ENCODE peak calls at places on chromosomes 1 and 21, in nine cellular contexts. One of them, this sample, is unnamed.

GRCh38 chr1:241985787-241986186 is 13.1 kb downstream of the MAP1LC3C start:
- DNase-seq in tibial artery: no peak
- DNase-seq in left ventricle myocardium inferior: no peak
- DNase-seq in IMR-90: peak; percentile 34
- DNase-seq in CD8-positive, alpha-beta T cell: no peak
- DNase-seq in upper lobe of left lung: no peak
- DNase-seq in CD4-positive, alpha-beta T cell: no peak
- DNase-seq in ovary: no peak
- DNase-seq in mammary epithelial cell: peak; percentile 40
- DNase-seq in this sample: peak; percentile 55

GRCh38 chr1:52551476-52552235 is 1.2 kb downstream of the TUT4 start:
- DNase-seq in tibial artery: no peak
- DNase-seq in ovary: no peak
- DNase-seq in CD8-positive, alpha-beta T cell: peak; percentile 29
- DNase-seq in IMR-90: peak; percentile 76
- DNase-seq in upper lobe of left lung: peak; percentile 22
- DNase-seq in left ventricle myocardium inferior: no peak
- DNase-seq in CD4-positive, alpha-beta T cell: peak; percentile 51
- DNase-seq in mammary epithelial cell: peak; percentile 59
- DNase-seq in this sample: no peak

GRCh38 chr1:6167391-6168303 is 12.5 kb downstream of the CHD5 start:
- DNase-seq in CD4-positive, alpha-beta T cell: no peak
- DNase-seq in IMR-90: no peak
- DNase-seq in ovary: no peak
- DNase-seq in mammary epithelial cell: no peak
- DNase-seq in tibial artery: no peak
- DNase-seq in upper lobe of left lung: no peak
- DNase-seq in CD8-positive, alpha-beta T cell: no peak
- DNase-seq in left ventricle myocardium inferior: no peak
- DNase-seq in this sample: no peak

GRCh38 chr1:203136409-203137042 is 9.0 kb downstream of the ADORA1 start:
- DNase-seq in mammary epithelial cell: no peak
- DNase-seq in CD8-positive, alpha-beta T cell: no peak
- DNase-seq in upper lobe of left lung: no peak
- DNase-seq in ovary: no peak
- DNase-seq in IMR-90: no peak
- DNase-seq in left ventricle myocardium inferior: no peak
- DNase-seq in tibial artery: no peak
- DNase-seq in CD4-positive, alpha-beta T cell: no peak
- DNase-seq in this sample: no peak

GRCh38 chr1:72724951-72725863 is 442.9 kb upstream of the NEGR1 start:
- DNase-seq in mammary epithelial cell: no peak
- DNase-seq in CD8-positive, alpha-beta T cell: no peak
- DNase-seq in tibial artery: no peak
- DNase-seq in left ventricle myocardium inferior: no peak
- DNase-seq in upper lobe of left lung: peak; percentile 22
- DNase-seq in ovary: no peak
- DNase-seq in CD4-positive, alpha-beta T cell: no peak
- DNase-seq in IMR-90: no peak
- DNase-seq in this sample: no peak

GRCh38 chr1:209607102-209607794 is 23.7 kb downstream of the CAMK1G start:
- DNase-seq in mammary epithelial cell: peak; percentile 95
- DNase-seq in left ventricle myocardium inferior: no peak
- DNase-seq in ovary: no peak
- DNase-seq in IMR-90: peak; percentile 65
- DNase-seq in upper lobe of left lung: no peak
- DNase-seq in CD8-positive, alpha-beta T cell: no peak
- DNase-seq in CD4-positive, alpha-beta T cell: no peak
- DNase-seq in tibial artery: no peak
- DNase-seq in this sample: no peak

GRCh38 chr1:16126160-16126559 is 29.7 kb downstream of the EPHA2 start:
- DNase-seq in tibial artery: no peak
- DNase-seq in IMR-90: no peak
- DNase-seq in mammary epithelial cell: no peak
- DNase-seq in left ventricle myocardium inferior: no peak
- DNase-seq in ovary: peak; percentile 6
- DNase-seq in upper lobe of left lung: no peak
- DNase-seq in CD4-positive, alpha-beta T cell: no peak
- DNase-seq in CD8-positive, alpha-beta T cell: no peak
- DNase-seq in this sample: no peak

GRCh38 chr21:45104560-45104959 is 30.2 kb downstream of the ADARB1 start:
- DNase-seq in upper lobe of left lung: no peak
- DNase-seq in left ventricle myocardium inferior: peak; percentile 57
- DNase-seq in CD8-positive, alpha-beta T cell: no peak
- DNase-seq in mammary epithelial cell: peak; percentile 53
- DNase-seq in ovary: no peak
- DNase-seq in tibial artery: no peak
- DNase-seq in IMR-90: no peak
- DNase-seq in CD4-positive, alpha-beta T cell: no peak
- DNase-seq in this sample: peak; percentile 56

GRCh38 chr1:119653839-119654170 is 5.7 kb upstream of the ZNF697 start:
- DNase-seq in upper lobe of left lung: no peak
- DNase-seq in left ventricle myocardium inferior: no peak
- DNase-seq in CD8-positive, alpha-beta T cell: no peak
- DNase-seq in mammary epithelial cell: no peak
- DNase-seq in IMR-90: peak; percentile 18
- DNase-seq in CD4-positive, alpha-beta T cell: no peak
- DNase-seq in ovary: no peak
- DNase-seq in tibial artery: no peak
- DNase-seq in this sample: no peak

GRCh38 chr1:17370618-17371017 is 1.4 kb upstream of the PADI6 start:
- DNase-seq in left ventricle myocardium inferior: no peak
- DNase-seq in IMR-90: no peak
- DNase-seq in tibial artery: no peak
- DNase-seq in mammary epithelial cell: peak; percentile 32
- DNase-seq in CD4-positive, alpha-beta T cell: no peak
- DNase-seq in upper lobe of left lung: no peak
- DNase-seq in CD8-positive, alpha-beta T cell: no peak
- DNase-seq in ovary: no peak
- DNase-seq in this sample: no peak
- TF ChIP-seq CTCF in left ventricle myocardium inferior: no peak
- TF ChIP-seq CTCF in IMR-90: no peak
- TF ChIP-seq CTCF in tibial artery: no peak
- TF ChIP-seq CTCF in mammary epithelial cell: peak; percentile 72
- TF ChIP-seq CTCF in CD4-positive, alpha-beta T cell: no peak
- TF ChIP-seq CTCF in upper lobe of left lung: no peak
- TF ChIP-seq CTCF in CD8-positive, alpha-beta T cell: no peak
- TF ChIP-seq CTCF in ovary: no peak
- TF ChIP-seq CTCF in this sample: no peak

GRCh38 chr1:217585577-217585976 is 45.3 kb downstream of the GPATCH2 start:
- DNase-seq in IMR-90: no peak
- DNase-seq in upper lobe of left lung: no peak
- DNase-seq in mammary epithelial cell: no peak
- DNase-seq in CD8-positive, alpha-beta T cell: no peak
- DNase-seq in left ventricle myocardium inferior: no peak
- DNase-seq in tibial artery: no peak
- DNase-seq in ovary: no peak
- DNase-seq in CD4-positive, alpha-beta T cell: no peak
- DNase-seq in this sample: no peak
- H3K27ac ChIP-seq in IMR-90: no peak overlapping the region
- H3K27ac ChIP-seq in upper lobe of left lung: no peak overlapping the region
- H3K27ac ChIP-seq in mammary epithelial cell: no peak overlapping the region
- H3K27ac ChIP-seq in CD8-positive, alpha-beta T cell: no peak overlapping the region
- H3K27ac ChIP-seq in left ventricle myocardium inferior: no peak overlapping the region
- H3K27ac ChIP-seq in tibial artery: no peak overlapping the region
- H3K27ac ChIP-seq in ovary: no peak overlapping the region
- H3K27ac ChIP-seq in CD4-positive, alpha-beta T cell: no peak overlapping the region
- H3K27ac ChIP-seq in this sample: no peak overlapping the region

GRCh38 chr1:236746785-236747184 is 48.3 kb upstream of the MTR start:
- DNase-seq in mammary epithelial cell: no peak
- DNase-seq in CD8-positive, alpha-beta T cell: no peak
- DNase-seq in left ventricle myocardium inferior: no peak
- DNase-seq in ovary: no peak
- DNase-seq in tibial artery: no peak
- DNase-seq in CD4-positive, alpha-beta T cell: no peak
- DNase-seq in IMR-90: no peak
- DNase-seq in upper lobe of left lung: no peak
- DNase-seq in this sample: no peak

GRCh38 chr1:236750928-236751327 is 44.2 kb upstream of the MTR start:
- DNase-seq in tibial artery: no peak
- DNase-seq in CD4-positive, alpha-beta T cell: no peak
- DNase-seq in IMR-90: no peak
- DNase-seq in ovary: no peak
- DNase-seq in left ventricle myocardium inferior: no peak
- DNase-seq in upper lobe of left lung: no peak
- DNase-seq in CD8-positive, alpha-beta T cell: no peak
- DNase-seq in mammary epithelial cell: no peak
- DNase-seq in this sample: no peak

GRCh38 chr1:236747311-236747956 is 47.7 kb upstream of the MTR start:
- DNase-seq in mammary epithelial cell: no peak
- DNase-seq in IMR-90: no peak
- DNase-seq in tibial artery: no peak
- DNase-seq in ovary: no peak
- DNase-seq in CD4-positive, alpha-beta T cell: no peak
- DNase-seq in upper lobe of left lung: no peak
- DNase-seq in left ventricle myocardium inferior: no peak
- DNase-seq in CD8-positive, alpha-beta T cell: no peak
- DNase-seq in this sample: no peak

GRCh38 chr1:236751385-236751784 is 43.7 kb upstream of the MTR start:
- DNase-seq in ovary: no peak
- DNase-seq in CD4-positive, alpha-beta T cell: no peak
- DNase-seq in upper lobe of left lung: no peak
- DNase-seq in CD8-positive, alpha-beta T cell: no peak
- DNase-seq in tibial artery: no peak
- DNase-seq in IMR-90: no peak
- DNase-seq in mammary epithelial cell: no peak
- DNase-seq in left ventricle myocardium inferior: no peak
- DNase-seq in this sample: no peak

GRCh38 chr1:236748471-236748870 is 46.6 kb upstream of the MTR start:
- DNase-seq in mammary epithelial cell: no peak
- DNase-seq in CD4-positive, alpha-beta T cell: no peak
- DNase-seq in ovary: no peak
- DNase-seq in IMR-90: no peak
- DNase-seq in tibial artery: no peak
- DNase-seq in CD8-positive, alpha-beta T cell: no peak
- DNase-seq in upper lobe of left lung: no peak
- DNase-seq in left ventricle myocardium inferior: no peak
- DNase-seq in this sample: no peak
- TF ChIP-seq CTCF in mammary epithelial cell: no peak
- TF ChIP-seq CTCF in CD4-positive, alpha-beta T cell: no peak
- TF ChIP-seq CTCF in ovary: no peak
- TF ChIP-seq CTCF in IMR-90: no peak
- TF ChIP-seq CTCF in tibial artery: no peak
- TF ChIP-seq CTCF in CD8-positive, alpha-beta T cell: no peak
- TF ChIP-seq CTCF in upper lobe of left lung: no peak
- TF ChIP-seq CTCF in left ventricle myocardium inferior: no peak
- TF ChIP-seq CTCF in this sample: no peak

DNA sequence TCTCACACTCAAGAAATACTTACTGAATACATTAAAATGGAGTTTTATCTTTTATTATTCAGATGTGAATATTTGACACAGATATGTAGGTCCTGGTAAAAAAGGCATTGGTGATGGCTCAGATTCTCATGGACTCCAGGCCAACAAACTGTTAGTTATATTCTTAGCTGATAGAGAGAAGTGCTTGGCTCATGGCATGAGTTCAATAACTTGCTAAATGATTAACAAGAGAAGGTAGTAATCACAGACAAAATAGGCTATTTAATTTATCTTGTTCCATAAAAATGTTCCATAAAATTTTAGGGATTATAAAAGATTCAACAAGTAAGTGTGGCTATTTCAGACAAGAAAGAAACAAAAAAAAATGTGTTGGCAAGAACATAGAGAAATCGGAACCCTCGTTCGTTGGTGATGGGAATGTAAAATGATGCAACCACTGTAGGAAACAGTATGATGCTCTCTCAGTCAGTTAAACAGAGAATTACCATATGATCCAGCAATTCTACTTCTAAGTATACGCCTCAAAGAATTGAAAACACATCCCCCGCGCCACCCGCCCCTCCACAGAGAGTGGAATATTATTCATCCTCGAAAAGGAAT is 737.8 kb upstream of the ADAMTS5 start:
- DNase-seq in CD4-positive, alpha-beta T cell: no peak
- DNase-seq in left ventricle myocardium inferior: no peak
- DNase-seq in upper lobe of left lung: no peak
- DNase-seq in mammary epithelial cell: no peak
- DNase-seq in IMR-90: no peak
- DNase-seq in ovary: no peak
- DNase-seq in tibial artery: no peak
- DNase-seq in CD8-positive, alpha-beta T cell: no peak
- DNase-seq in this sample: no peak
- H3K27ac ChIP-seq in CD4-positive, alpha-beta T cell: no peak overlapping the region
- H3K27ac ChIP-seq in left ventricle myocardium inferior: no peak overlapping the region
- H3K27ac ChIP-seq in upper lobe of left lung: no peak overlapping the region
- H3K27ac ChIP-seq in mammary epithelial cell: no peak overlapping the region
- H3K27ac ChIP-seq in IMR-90: no peak overlapping the region
- H3K27ac ChIP-seq in ovary: no peak overlapping the region
- H3K27ac ChIP-seq in tibial artery: no peak overlapping the region
- H3K27ac ChIP-seq in CD8-positive, alpha-beta T cell: no peak overlapping the region
- H3K27ac ChIP-seq in this sample: no peak overlapping the region

GRCh38 chr21:43908167-43908566 is 43.1 kb downstream of the AGPAT3 start:
- DNase-seq in ovary: no peak
- DNase-seq in tibial artery: no peak
- DNase-seq in mammary epithelial cell: no peak
- DNase-seq in IMR-90: no peak
- DNase-seq in CD8-positive, alpha-beta T cell: no peak
- DNase-seq in upper lobe of left lung: no peak
- DNase-seq in CD4-positive, alpha-beta T cell: no peak
- DNase-seq in left ventricle myocardium inferior: no peak
- DNase-seq in this sample: no peak

GRCh38 chr21:43905726-43906455 is 40.9 kb downstream of the AGPAT3 start:
- DNase-seq in mammary epithelial cell: no peak
- DNase-seq in IMR-90: no peak
- DNase-seq in CD8-positive, alpha-beta T cell: no peak
- DNase-seq in left ventricle myocardium inferior: no peak
- DNase-seq in tibial artery: no peak
- DNase-seq in upper lobe of left lung: peak; percentile 21
- DNase-seq in CD4-positive, alpha-beta T cell: no peak
- DNase-seq in ovary: no peak
- DNase-seq in this sample: no peak

GRCh38 chr21:43906585-43907370 is 41.8 kb downstream of the AGPAT3 start:
- DNase-seq in mammary epithelial cell: no peak
- DNase-seq in IMR-90: no peak
- DNase-seq in left ventricle myocardium inferior: no peak
- DNase-seq in CD8-positive, alpha-beta T cell: no peak
- DNase-seq in tibial artery: no peak
- DNase-seq in upper lobe of left lung: peak; percentile 71
- DNase-seq in CD4-positive, alpha-beta T cell: no peak
- DNase-seq in ovary: no peak
- DNase-seq in this sample: no peak

GRCh38 chr21:43909736-43910455 is 44.9 kb downstream of the AGPAT3 start:
- DNase-seq in left ventricle myocardium inferior: no peak
- DNase-seq in tibial artery: no peak
- DNase-seq in upper lobe of left lung: peak; percentile 48
- DNase-seq in mammary epithelial cell: no peak
- DNase-seq in IMR-90: no peak
- DNase-seq in CD4-positive, alpha-beta T cell: no peak
- DNase-seq in CD8-positive, alpha-beta T cell: no peak
- DNase-seq in ovary: no peak
- DNase-seq in this sample: no peak

DNA sequence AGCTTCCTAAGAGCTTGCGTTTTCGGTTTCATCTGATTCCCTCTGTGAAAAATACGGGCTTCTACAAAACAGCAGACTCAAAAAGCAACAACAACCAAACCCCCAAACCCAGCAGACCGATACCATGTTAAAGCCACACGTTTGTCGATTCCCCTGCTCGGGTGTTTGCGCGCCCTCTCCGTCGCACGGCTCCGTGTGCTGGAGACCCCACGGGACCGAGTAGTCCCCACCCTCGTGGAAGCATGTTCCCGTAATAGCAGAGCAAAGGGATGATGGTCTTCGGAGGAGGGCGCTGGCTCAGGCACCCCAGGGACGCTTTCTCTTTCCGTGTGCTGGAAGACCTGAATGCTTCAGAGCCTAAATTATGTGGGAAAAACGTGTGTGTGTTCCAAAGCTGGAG is 42.7 kb downstream of the AGPAT3 start:
- DNase-seq in tibial artery: no peak
- DNase-seq in upper lobe of left lung: peak; percentile 40
- DNase-seq in ovary: no peak
- DNase-seq in mammary epithelial cell: no peak
- DNase-seq in CD8-positive, alpha-beta T cell: no peak
- DNase-seq in left ventricle myocardium inferior: no peak
- DNase-seq in IMR-90: no peak
- DNase-seq in CD4-positive, alpha-beta T cell: no peak
- DNase-seq in this sample: no peak
- TF ChIP-seq CTCF in tibial artery: no peak
- TF ChIP-seq CTCF in upper lobe of left lung: no peak
- TF ChIP-seq CTCF in ovary: no peak
- TF ChIP-seq CTCF in mammary epithelial cell: no peak
- TF ChIP-seq CTCF in CD8-positive, alpha-beta T cell: no peak
- TF ChIP-seq CTCF in left ventricle myocardium inferior: no peak
- TF ChIP-seq CTCF in IMR-90: no peak
- TF ChIP-seq CTCF in CD4-positive, alpha-beta T cell: no peak
- TF ChIP-seq CTCF in this sample: no peak

This sample was measured in body of pancreas.